ENCODE peak calls at places on chromosomes 4 and X, in seven cellular contexts. One of them, this sample, is unnamed. For H3K4me1, the result is how much of the 10 kb centered on the place peaks cover.

GRCh38 chrX:143581260-143581659 is 54.6 kb downstream of the SLITRK4 start:
- DNase-seq in neuronal stem cell: no peak
- DNase-seq in mucosa of descending colon: no peak
- DNase-seq in GM12878: no peak
- DNase-seq in left ventricle myocardium inferior: no peak
- DNase-seq in neural progenitor cell: no peak
- DNase-seq in CD8-positive, alpha-beta memory T cell: no peak
- DNase-seq in this sample: no peak

GRCh38 chr4:164949448-164950118 is 27.9 kb downstream of the TRIM61 start:
- DNase-seq in CD8-positive, alpha-beta memory T cell: no peak
- DNase-seq in neuronal stem cell: no peak
- DNase-seq in neural progenitor cell: peak
- DNase-seq in left ventricle myocardium inferior: no peak
- DNase-seq in mucosa of descending colon: no peak
- DNase-seq in GM12878: no peak
- DNase-seq in this sample: no peak

GRCh38 chrX:152896450-152896849 is 1.4 kb upstream of the ZNF185 start:
- DNase-seq in mucosa of descending colon: no peak
- DNase-seq in GM12878: no peak
- DNase-seq in neuronal stem cell: no peak
- DNase-seq in left ventricle myocardium inferior: no peak
- DNase-seq in neural progenitor cell: no peak
- DNase-seq in CD8-positive, alpha-beta memory T cell: no peak
- DNase-seq in this sample: no peak

GRCh38 chr4:68630371-68630770 is 40.1 kb downstream of the UGT2B15 start:
- DNase-seq in neural progenitor cell: no peak
- DNase-seq in CD8-positive, alpha-beta memory T cell: no peak
- DNase-seq in GM12878: no peak
- DNase-seq in mucosa of descending colon: no peak
- DNase-seq in neuronal stem cell: no peak
- DNase-seq in left ventricle myocardium inferior: no peak
- DNase-seq in this sample: no peak

GRCh38 chr4:168888715-168889215 is 121.3 kb downstream of the CBR4 start:
- DNase-seq in left ventricle myocardium inferior: no peak
- DNase-seq in GM12878: no peak
- DNase-seq in CD8-positive, alpha-beta memory T cell: no peak
- DNase-seq in mucosa of descending colon: no peak
- DNase-seq in neural progenitor cell: no peak
- DNase-seq in neuronal stem cell: no peak
- DNase-seq in this sample: no peak

GRCh38 chrX:71315917-71316316 is 14.4 kb downstream of the ITGB1BP2 start:
- DNase-seq in GM12878: no peak
- DNase-seq in left ventricle myocardium inferior: no peak
- DNase-seq in neuronal stem cell: no peak
- DNase-seq in neural progenitor cell: no peak
- DNase-seq in mucosa of descending colon: no peak
- DNase-seq in CD8-positive, alpha-beta memory T cell: no peak
- DNase-seq in this sample: no peak

GRCh38 chr4:111959202-111959601 is 186.1 kb upstream of the FAM241A start:
- DNase-seq in mucosa of descending colon: peak
- DNase-seq in GM12878: no peak
- DNase-seq in CD8-positive, alpha-beta memory T cell: no peak
- DNase-seq in neuronal stem cell: no peak
- DNase-seq in left ventricle myocardium inferior: no peak
- DNase-seq in neural progenitor cell: no peak
- DNase-seq in this sample: no peak

GRCh38 chr4:82984459-82984858 is 26.2 kb downstream of the LIN54 start:
- DNase-seq in neural progenitor cell: no peak
- DNase-seq in CD8-positive, alpha-beta memory T cell: no peak
- DNase-seq in neuronal stem cell: no peak
- DNase-seq in left ventricle myocardium inferior: no peak
- DNase-seq in mucosa of descending colon: no peak
- DNase-seq in GM12878: no peak
- DNase-seq in this sample: no peak

GRCh38 chr4:16684083-16684482 is 214.4 kb downstream of the LDB2 start:
- DNase-seq in GM12878: no peak
- DNase-seq in mucosa of descending colon: no peak
- DNase-seq in left ventricle myocardium inferior: no peak
- DNase-seq in CD8-positive, alpha-beta memory T cell: no peak
- DNase-seq in neuronal stem cell: no peak
- DNase-seq in neural progenitor cell: no peak
- DNase-seq in this sample: no peak

GRCh38 chr4:53705972-53706371 is 114.7 kb upstream of the LNX1 start:
- DNase-seq in left ventricle myocardium inferior: no peak
- DNase-seq in GM12878: no peak
- DNase-seq in neuronal stem cell: no peak
- DNase-seq in neural progenitor cell: no peak
- DNase-seq in mucosa of descending colon: no peak
- DNase-seq in CD8-positive, alpha-beta memory T cell: no peak
- DNase-seq in this sample: no peak

GRCh38 chr4:166318810-166319525 is 445.9 kb downstream of the TLL1 start:
- DNase-seq in mucosa of descending colon: no peak
- DNase-seq in left ventricle myocardium inferior: no peak
- DNase-seq in CD8-positive, alpha-beta memory T cell: no peak
- DNase-seq in neuronal stem cell: no peak
- DNase-seq in GM12878: no peak
- DNase-seq in neural progenitor cell: no peak
- DNase-seq in this sample: no peak

GRCh38 chr4:18568600-18568999 is 547.0 kb upstream of the LCORL start:
- DNase-seq in mucosa of descending colon: no peak
- DNase-seq in left ventricle myocardium inferior: no peak
- DNase-seq in GM12878: no peak
- DNase-seq in neuronal stem cell: no peak
- DNase-seq in CD8-positive, alpha-beta memory T cell: no peak
- DNase-seq in neural progenitor cell: no peak
- DNase-seq in this sample: no peak

DNA sequence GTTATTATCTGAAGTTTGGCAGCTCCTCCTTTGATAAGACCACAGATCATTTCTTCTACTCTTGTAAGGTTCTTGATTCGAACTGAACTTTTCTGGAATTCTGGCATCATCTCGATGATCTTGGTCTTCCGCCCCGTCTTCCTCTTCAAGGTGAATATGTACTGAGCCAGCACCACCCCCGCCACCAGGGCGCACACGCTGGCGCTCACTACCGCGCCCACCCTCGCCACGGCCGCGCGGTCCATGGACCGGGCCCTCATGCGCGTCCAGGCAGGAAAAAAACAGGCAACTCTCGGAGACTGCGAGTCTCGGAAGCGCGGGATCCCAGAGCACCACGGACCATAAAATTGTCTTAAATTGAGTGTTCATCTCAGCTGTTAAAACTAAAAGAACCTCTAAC is 458.4 kb upstream of the NDST3 start:
- DNase-seq in neural progenitor cell: no peak
- DNase-seq in GM12878: no peak
- DNase-seq in CD8-positive, alpha-beta memory T cell: no peak
- DNase-seq in left ventricle myocardium inferior: no peak
- DNase-seq in mucosa of descending colon: no peak
- DNase-seq in neuronal stem cell: no peak
- DNase-seq in this sample: no peak
- H3K4me1 ChIP-seq in neural progenitor cell: under half
- H3K4me1 ChIP-seq in GM12878: under half
- H3K4me1 ChIP-seq in CD8-positive, alpha-beta memory T cell: under half
- H3K4me1 ChIP-seq in left ventricle myocardium inferior: under half
- H3K4me1 ChIP-seq in mucosa of descending colon: under half
- H3K4me1 ChIP-seq in neuronal stem cell: under half
- H3K4me1 ChIP-seq in this sample: under half

GRCh38 chrX:129531132-129531531 is 7.8 kb upstream of the SMARCA1 start:
- DNase-seq in neuronal stem cell: no peak
- DNase-seq in left ventricle myocardium inferior: no peak
- DNase-seq in neural progenitor cell: no peak
- DNase-seq in GM12878: no peak
- DNase-seq in mucosa of descending colon: no peak
- DNase-seq in CD8-positive, alpha-beta memory T cell: no peak
- DNase-seq in this sample: no peak
- H3K4me1 ChIP-seq in neuronal stem cell: under half
- H3K4me1 ChIP-seq in left ventricle myocardium inferior: under half
- H3K4me1 ChIP-seq in neural progenitor cell: under half
- H3K4me1 ChIP-seq in GM12878: under half
- H3K4me1 ChIP-seq in mucosa of descending colon: under half
- H3K4me1 ChIP-seq in CD8-positive, alpha-beta memory T cell: under half
- H3K4me1 ChIP-seq in this sample: under half

DNA sequence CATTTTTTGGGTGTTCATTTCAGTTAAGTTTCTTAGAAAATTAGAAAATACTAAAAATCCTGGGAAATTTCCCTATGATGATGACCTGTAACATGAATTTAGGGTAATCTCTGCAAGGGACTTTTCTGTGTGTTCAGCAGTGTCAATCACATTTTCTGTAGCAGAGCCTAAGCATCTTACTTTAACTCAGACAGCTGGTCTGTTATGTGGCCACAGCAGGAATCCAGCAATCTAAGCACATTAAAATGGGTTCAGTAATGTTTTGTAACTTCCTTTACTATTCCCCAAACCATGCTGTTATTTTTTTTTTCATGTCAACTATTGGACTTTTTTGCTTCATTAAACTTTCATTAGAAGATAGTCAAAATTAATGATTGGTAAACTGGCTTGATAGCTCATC is 168.2 kb upstream of the PACRGL start:
- DNase-seq in neural progenitor cell: no peak
- DNase-seq in mucosa of descending colon: no peak
- DNase-seq in left ventricle myocardium inferior: no peak
- DNase-seq in neuronal stem cell: no peak
- DNase-seq in CD8-positive, alpha-beta memory T cell: no peak
- DNase-seq in GM12878: no peak
- DNase-seq in this sample: no peak
- H3K4me1 ChIP-seq in neural progenitor cell: under half
- H3K4me1 ChIP-seq in mucosa of descending colon: under half
- H3K4me1 ChIP-seq in left ventricle myocardium inferior: under half
- H3K4me1 ChIP-seq in neuronal stem cell: under half
- H3K4me1 ChIP-seq in CD8-positive, alpha-beta memory T cell: under half
- H3K4me1 ChIP-seq in GM12878: under half
- H3K4me1 ChIP-seq in this sample: under half

DNA sequence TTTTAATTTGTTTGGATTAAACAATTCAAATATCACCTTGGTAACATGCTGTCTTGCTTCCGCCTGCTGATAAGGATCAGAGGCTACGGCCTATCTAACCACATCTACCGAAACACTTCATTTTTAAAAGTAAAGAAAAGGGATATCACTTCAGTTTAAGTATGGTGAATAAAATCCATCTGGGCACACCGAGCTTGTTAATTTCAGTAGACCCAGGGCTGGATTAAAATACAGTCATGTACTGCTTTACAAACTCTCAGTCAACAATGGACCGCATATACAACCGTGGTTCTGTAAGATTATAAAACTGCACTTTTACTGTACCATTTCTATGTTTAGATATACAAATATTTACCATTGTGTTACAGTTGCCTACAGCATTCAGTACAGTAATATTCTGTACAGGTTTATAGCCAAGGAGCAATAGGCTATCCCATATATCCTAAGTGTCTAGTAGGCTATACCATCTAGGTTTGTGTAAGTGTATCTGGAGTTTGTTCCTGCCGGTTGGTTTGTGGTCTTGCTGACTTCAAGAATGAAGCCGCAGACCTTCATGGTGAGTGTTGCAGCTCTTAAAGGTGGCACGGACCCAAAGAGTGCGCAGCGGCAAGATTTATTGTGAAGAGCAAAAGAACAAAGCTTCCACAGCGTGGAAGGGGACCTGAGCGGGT is 40.0 kb downstream of the SEPTIN11 start:
- DNase-seq in mucosa of descending colon: peak
- DNase-seq in left ventricle myocardium inferior: no peak
- DNase-seq in CD8-positive, alpha-beta memory T cell: peak
- DNase-seq in GM12878: no peak
- DNase-seq in neural progenitor cell: no peak
- DNase-seq in neuronal stem cell: no peak
- DNase-seq in this sample: no peak
- H3K4me1 ChIP-seq in mucosa of descending colon: under half
- H3K4me1 ChIP-seq in left ventricle myocardium inferior: half or more
- H3K4me1 ChIP-seq in CD8-positive, alpha-beta memory T cell: half or more
- H3K4me1 ChIP-seq in GM12878: under half
- H3K4me1 ChIP-seq in neural progenitor cell: under half
- H3K4me1 ChIP-seq in neuronal stem cell: under half
- H3K4me1 ChIP-seq in this sample: under half

GRCh38 chr4:2802618-2803531 is 10.0 kb downstream of the SH3BP2 start:
- DNase-seq in GM12878: no peak
- DNase-seq in mucosa of descending colon: peak
- DNase-seq in CD8-positive, alpha-beta memory T cell: no peak
- DNase-seq in neural progenitor cell: no peak
- DNase-seq in left ventricle myocardium inferior: peak
- DNase-seq in neuronal stem cell: no peak
- DNase-seq in this sample: no peak
- H3K4me1 ChIP-seq in GM12878: half or more
- H3K4me1 ChIP-seq in mucosa of descending colon: half or more
- H3K4me1 ChIP-seq in CD8-positive, alpha-beta memory T cell: under half
- H3K4me1 ChIP-seq in neural progenitor cell: under half
- H3K4me1 ChIP-seq in left ventricle myocardium inferior: half or more
- H3K4me1 ChIP-seq in neuronal stem cell: under half
- H3K4me1 ChIP-seq in this sample: half or more

GRCh38 chrX:108310511-108310910 is 127.7 kb downstream of the COL4A6 start:
- DNase-seq in GM12878: no peak
- DNase-seq in neural progenitor cell: no peak
- DNase-seq in mucosa of descending colon: no peak
- DNase-seq in CD8-positive, alpha-beta memory T cell: no peak
- DNase-seq in left ventricle myocardium inferior: no peak
- DNase-seq in neuronal stem cell: no peak
- DNase-seq in this sample: no peak
- H3K4me1 ChIP-seq in GM12878: under half
- H3K4me1 ChIP-seq in neural progenitor cell: under half
- H3K4me1 ChIP-seq in mucosa of descending colon: under half
- H3K4me1 ChIP-seq in CD8-positive, alpha-beta memory T cell: under half
- H3K4me1 ChIP-seq in left ventricle myocardium inferior: under half
- H3K4me1 ChIP-seq in neuronal stem cell: under half
- H3K4me1 ChIP-seq in this sample: under half

GRCh38 chrX:120464409-120464808 is 4.7 kb downstream of the LAMP2 start:
- DNase-seq in CD8-positive, alpha-beta memory T cell: no peak
- DNase-seq in left ventricle myocardium inferior: no peak
- DNase-seq in neural progenitor cell: no peak
- DNase-seq in mucosa of descending colon: no peak
- DNase-seq in GM12878: no peak
- DNase-seq in neuronal stem cell: no peak
- DNase-seq in this sample: no peak
- H3K4me1 ChIP-seq in CD8-positive, alpha-beta memory T cell: under half
- H3K4me1 ChIP-seq in left ventricle myocardium inferior: half or more
- H3K4me1 ChIP-seq in neural progenitor cell: under half
- H3K4me1 ChIP-seq in mucosa of descending colon: under half
- H3K4me1 ChIP-seq in GM12878: under half
- H3K4me1 ChIP-seq in neuronal stem cell: under half
- H3K4me1 ChIP-seq in this sample: under half

DNA sequence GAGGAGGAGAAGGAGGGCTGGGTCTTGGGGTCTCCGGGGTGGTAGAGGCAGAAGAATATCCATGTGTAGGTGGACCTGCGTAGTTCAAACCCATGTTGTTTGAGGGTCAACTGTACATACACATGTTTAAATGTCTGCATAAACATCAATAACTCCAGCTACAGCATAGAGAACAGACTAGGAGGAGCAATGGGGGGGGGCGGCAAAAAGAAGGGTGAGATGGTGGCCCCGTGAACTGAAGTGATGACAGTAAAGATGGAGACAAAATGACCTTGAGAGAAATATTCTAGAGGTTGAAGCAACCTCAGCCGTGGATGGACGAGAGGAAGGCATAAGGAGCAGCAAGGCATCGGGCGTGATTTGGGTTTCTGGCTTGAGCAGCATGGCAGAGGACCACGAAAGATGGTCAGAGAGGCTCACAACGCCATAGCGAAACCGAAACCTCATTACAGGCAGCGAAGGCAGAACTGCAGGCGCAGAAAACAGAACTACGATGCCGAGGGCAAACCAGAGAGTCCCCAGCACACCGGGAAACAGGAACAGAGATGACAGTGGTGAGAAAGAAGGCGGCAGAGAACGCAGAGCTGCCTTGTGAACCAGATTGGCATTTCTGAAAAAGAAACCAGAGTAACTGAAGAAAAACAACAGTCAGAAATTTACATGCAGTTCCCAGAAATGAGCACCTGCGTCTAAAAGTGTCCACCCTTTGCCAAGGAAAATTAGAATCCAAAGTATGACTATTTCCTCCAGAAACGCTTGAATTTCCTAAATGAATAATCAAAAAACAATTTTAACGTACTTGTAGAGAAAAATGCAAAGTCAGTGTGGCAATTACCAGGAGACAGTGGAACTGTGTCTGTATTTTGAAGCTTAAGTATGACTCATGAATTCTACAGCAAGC is 50.2 kb upstream of the ENPP6 start:
- DNase-seq in mucosa of descending colon: peak
- DNase-seq in neural progenitor cell: no peak
- DNase-seq in GM12878: peak
- DNase-seq in CD8-positive, alpha-beta memory T cell: peak
- DNase-seq in neuronal stem cell: no peak
- DNase-seq in left ventricle myocardium inferior: peak
- DNase-seq in this sample: peak
- H3K4me1 ChIP-seq in mucosa of descending colon: under half
- H3K4me1 ChIP-seq in neural progenitor cell: under half
- H3K4me1 ChIP-seq in GM12878: half or more
- H3K4me1 ChIP-seq in CD8-positive, alpha-beta memory T cell: under half
- H3K4me1 ChIP-seq in neuronal stem cell: under half
- H3K4me1 ChIP-seq in left ventricle myocardium inferior: under half
- H3K4me1 ChIP-seq in this sample: under half

This sample was measured in lung.